ENCODE peak calls at places on chromosomes 3 and 15, in six cellular contexts. One of them, this sample, is unnamed.
A peak's percentile ranks its signal among the peaks of the same experiment; 100 is the strongest.

GRCh38 chr3:173774275-173774674 is 376.7 kb downstream of the NLGN1 start:
- DNase-seq in body of pancreas: no peak
- DNase-seq in neural progenitor cell: no peak
- DNase-seq in mesenchymal stem cell: no peak
- DNase-seq in GM06990: no peak
- DNase-seq in Peyer's patch: no peak
- DNase-seq in this sample: no peak

GRCh38 chr15:59539799-59540198 is 71.8 kb upstream of the GCNT3 start:
- DNase-seq in body of pancreas: no peak
- DNase-seq in neural progenitor cell: no peak
- DNase-seq in mesenchymal stem cell: no peak
- DNase-seq in GM06990: no peak
- DNase-seq in Peyer's patch: peak; percentile 61
- DNase-seq in this sample: no peak

GRCh38 chr15:80573614-80574013 is 121.5 kb upstream of the ABHD17C start:
- DNase-seq in body of pancreas: no peak
- DNase-seq in neural progenitor cell: no peak
- DNase-seq in mesenchymal stem cell: no peak
- DNase-seq in GM06990: no peak
- DNase-seq in Peyer's patch: no peak
- DNase-seq in this sample: no peak

GRCh38 chr3:27545061-27545460 is 60.9 kb upstream of the SLC4A7 start:
- DNase-seq in body of pancreas: no peak
- DNase-seq in neural progenitor cell: no peak
- DNase-seq in mesenchymal stem cell: no peak
- DNase-seq in GM06990: no peak
- DNase-seq in Peyer's patch: no peak
- DNase-seq in this sample: no peak

GRCh38 chr3:38582316-38582715 is 67.2 kb downstream of the SCN5A start:
- DNase-seq in body of pancreas: no peak
- DNase-seq in neural progenitor cell: no peak
- DNase-seq in mesenchymal stem cell: no peak
- DNase-seq in GM06990: no peak
- DNase-seq in Peyer's patch: peak; percentile 14
- DNase-seq in this sample: no peak

GRCh38 chr15:31245756-31246155 is 80.9 kb upstream of the KLF13 start:
- DNase-seq in body of pancreas: no peak
- DNase-seq in neural progenitor cell: no peak
- DNase-seq in mesenchymal stem cell: no peak
- DNase-seq in GM06990: no peak
- DNase-seq in Peyer's patch: no peak
- DNase-seq in this sample: no peak

GRCh38 chr3:154780263-154780662 is 299.9 kb upstream of the MME start:
- DNase-seq in body of pancreas: no peak
- DNase-seq in neural progenitor cell: peak; percentile 33
- DNase-seq in mesenchymal stem cell: no peak
- DNase-seq in GM06990: no peak
- DNase-seq in Peyer's patch: no peak
- DNase-seq in this sample: no peak

GRCh38 chr3:40800343-40800742 is 275.6 kb downstream of the ZNF621 start:
- DNase-seq in body of pancreas: peak; percentile 21
- DNase-seq in neural progenitor cell: peak; percentile 32
- DNase-seq in mesenchymal stem cell: peak; percentile 89
- DNase-seq in GM06990: no peak
- DNase-seq in Peyer's patch: peak; percentile 50
- DNase-seq in this sample: peak; percentile 16

GRCh38 chr15:100968043-100968966 is 49.1 kb downstream of the LRRK1 start:
- DNase-seq in body of pancreas: no peak
- DNase-seq in neural progenitor cell: no peak
- DNase-seq in mesenchymal stem cell: peak; percentile 32
- DNase-seq in GM06990: no peak
- DNase-seq in Peyer's patch: no peak
- DNase-seq in this sample: no peak

GRCh38 chr15:85788796-85789495 is 5.8 kb downstream of the KLHL25 start:
- DNase-seq in body of pancreas: peak; percentile 67
- DNase-seq in neural progenitor cell: no peak
- DNase-seq in mesenchymal stem cell: no peak
- DNase-seq in GM06990: no peak
- DNase-seq in Peyer's patch: peak; percentile 72
- DNase-seq in this sample: no peak

GRCh38 chr3:113898892-113899291 is 48.9 kb upstream of the ZDHHC23 start:
- DNase-seq in body of pancreas: no peak
- DNase-seq in neural progenitor cell: no peak
- DNase-seq in mesenchymal stem cell: peak; percentile 48
- DNase-seq in GM06990: no peak
- DNase-seq in Peyer's patch: no peak
- DNase-seq in this sample: peak; percentile 47

GRCh38 chr3:194327030-194327413 is 24.1 kb downstream of the CPN2 start:
- DNase-seq in body of pancreas: no peak
- DNase-seq in neural progenitor cell: no peak
- DNase-seq in mesenchymal stem cell: no peak
- DNase-seq in GM06990: no peak
- DNase-seq in Peyer's patch: no peak
- DNase-seq in this sample: no peak

GRCh38 chr3:29099775-29100174 is 181.1 kb upstream of the RBMS3 start:
- DNase-seq in body of pancreas: no peak
- DNase-seq in neural progenitor cell: no peak
- DNase-seq in mesenchymal stem cell: peak; percentile 6
- DNase-seq in GM06990: no peak
- DNase-seq in Peyer's patch: no peak
- DNase-seq in this sample: no peak

GRCh38 chr3:52401021-52401420 is 43.9 kb downstream of the SEMA3G start:
- DNase-seq in body of pancreas: no peak
- DNase-seq in neural progenitor cell: no peak
- DNase-seq in mesenchymal stem cell: no peak
- DNase-seq in GM06990: no peak
- DNase-seq in Peyer's patch: no peak
- DNase-seq in this sample: no peak

GRCh38 chr3:146313411-146314111 is 62.7 kb upstream of the PLSCR4 start:
- DNase-seq in body of pancreas: no peak
- DNase-seq in neural progenitor cell: no peak
- DNase-seq in mesenchymal stem cell: peak; percentile 52
- DNase-seq in GM06990: no peak
- DNase-seq in Peyer's patch: no peak
- DNase-seq in this sample: peak; percentile 64

GRCh38 chr15:68348601-68349000 is 71.1 kb downstream of the FEM1B start:
- DNase-seq in body of pancreas: no peak
- DNase-seq in neural progenitor cell: no peak
- DNase-seq in mesenchymal stem cell: no peak
- DNase-seq in GM06990: no peak
- DNase-seq in Peyer's patch: no peak
- DNase-seq in this sample: no peak

GRCh38 chr15:80778964-80779657 is at the start of gene CEMIP:
- DNase-seq in body of pancreas: peak; percentile 80
- DNase-seq in neural progenitor cell: peak; percentile 92
- DNase-seq in mesenchymal stem cell: peak; percentile 73
- DNase-seq in GM06990: peak; percentile 66
- DNase-seq in Peyer's patch: peak; percentile 79
- DNase-seq in this sample: no peak

GRCh38 chr15:67914537-67915373 is 74.9 kb upstream of the RNU6-1 start:
- DNase-seq in body of pancreas: peak; percentile 69
- DNase-seq in neural progenitor cell: peak; percentile 71
- DNase-seq in mesenchymal stem cell: peak; percentile 66
- DNase-seq in GM06990: no peak
- DNase-seq in Peyer's patch: peak; percentile 53
- DNase-seq in this sample: no peak

GRCh38 chr15:55494927-55495326 is 13.1 kb downstream of the DNAAF4 start:
- DNase-seq in body of pancreas: no peak
- DNase-seq in neural progenitor cell: no peak
- DNase-seq in mesenchymal stem cell: no peak
- DNase-seq in GM06990: no peak
- DNase-seq in Peyer's patch: no peak
- DNase-seq in this sample: no peak

GRCh38 chr3:13078158-13078905 is 5.1 kb upstream of the IQSEC1 start:
- DNase-seq in body of pancreas: peak; percentile 79
- DNase-seq in neural progenitor cell: no peak
- DNase-seq in mesenchymal stem cell: no peak
- DNase-seq in GM06990: no peak
- DNase-seq in Peyer's patch: no peak
- DNase-seq in this sample: no peak

GRCh38 chr3:64445318-64446300 is 220.3 kb upstream of the PRICKLE2 start:
- DNase-seq in body of pancreas: peak; percentile 63
- DNase-seq in neural progenitor cell: peak; percentile 85
- DNase-seq in mesenchymal stem cell: peak; percentile 64
- DNase-seq in GM06990: peak; percentile 39
- DNase-seq in Peyer's patch: no peak
- DNase-seq in this sample: no peak

DNA sequence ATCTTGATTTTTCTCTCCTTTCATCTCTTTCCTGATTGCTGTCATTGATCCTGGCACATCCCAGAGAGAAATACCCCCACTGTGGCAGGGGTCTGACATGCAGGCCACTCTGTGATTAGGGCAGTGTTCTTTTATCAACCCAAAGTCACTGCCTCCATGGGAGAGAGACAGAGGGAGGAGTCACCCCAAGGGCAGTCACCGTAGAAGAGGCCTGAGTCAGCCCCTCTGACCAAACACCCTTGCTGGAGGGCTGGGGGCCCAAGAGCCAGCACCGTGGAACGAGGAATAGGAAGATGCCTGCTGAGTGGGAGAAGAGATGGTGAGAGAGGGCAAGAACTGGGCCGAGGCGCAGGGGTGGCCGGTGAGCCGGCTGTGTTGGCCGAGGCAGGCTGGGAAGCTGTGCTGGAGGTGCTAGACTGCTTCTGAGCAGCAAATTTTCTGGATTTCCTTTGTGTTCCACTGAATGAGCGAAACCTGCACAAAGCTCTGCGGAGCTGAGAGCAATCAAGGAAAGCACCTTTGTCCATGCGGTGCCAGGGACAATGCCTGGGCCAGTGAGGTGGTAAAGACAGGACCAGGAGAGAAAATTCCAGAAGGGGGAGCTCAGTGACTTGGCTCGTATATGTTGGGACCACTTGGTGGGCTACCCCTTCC is 103.8 kb downstream of the ADCY5 start:
- DNase-seq in body of pancreas: no peak
- DNase-seq in neural progenitor cell: peak; percentile 21
- DNase-seq in mesenchymal stem cell: peak; percentile 10
- DNase-seq in GM06990: no peak
- DNase-seq in Peyer's patch: no peak
- DNase-seq in this sample: no peak
- H3K27me3 ChIP-seq in body of pancreas: no peaks in the 10 kb centered on the region
- H3K27me3 ChIP-seq in neural progenitor cell: no peaks in the 10 kb centered on the region
- H3K27me3 ChIP-seq in mesenchymal stem cell: peaks cover 87% of the 10 kb centered on the region
- H3K27me3 ChIP-seq in GM06990: peaks cover 2% of the 10 kb centered on the region
- H3K27me3 ChIP-seq in Peyer's patch: no peaks in the 10 kb centered on the region
- H3K27me3 ChIP-seq in this sample: peaks cover 22% of the 10 kb centered on the region

GRCh38 chr3:197293605-197294237 is 4.7 kb downstream of the DLG1 start:
- DNase-seq in body of pancreas: no peak
- DNase-seq in neural progenitor cell: no peak
- DNase-seq in mesenchymal stem cell: no peak
- DNase-seq in GM06990: no peak
- DNase-seq in Peyer's patch: no peak
- DNase-seq in this sample: no peak
- H3K4me3 ChIP-seq in body of pancreas: no peak overlapping the region
- H3K4me3 ChIP-seq in neural progenitor cell: no peak overlapping the region
- H3K4me3 ChIP-seq in mesenchymal stem cell: no peak overlapping the region
- H3K4me3 ChIP-seq in GM06990: no peak overlapping the region
- H3K4me3 ChIP-seq in Peyer's patch: no peak overlapping the region
- H3K4me3 ChIP-seq in this sample: no peak overlapping the region

DNA sequence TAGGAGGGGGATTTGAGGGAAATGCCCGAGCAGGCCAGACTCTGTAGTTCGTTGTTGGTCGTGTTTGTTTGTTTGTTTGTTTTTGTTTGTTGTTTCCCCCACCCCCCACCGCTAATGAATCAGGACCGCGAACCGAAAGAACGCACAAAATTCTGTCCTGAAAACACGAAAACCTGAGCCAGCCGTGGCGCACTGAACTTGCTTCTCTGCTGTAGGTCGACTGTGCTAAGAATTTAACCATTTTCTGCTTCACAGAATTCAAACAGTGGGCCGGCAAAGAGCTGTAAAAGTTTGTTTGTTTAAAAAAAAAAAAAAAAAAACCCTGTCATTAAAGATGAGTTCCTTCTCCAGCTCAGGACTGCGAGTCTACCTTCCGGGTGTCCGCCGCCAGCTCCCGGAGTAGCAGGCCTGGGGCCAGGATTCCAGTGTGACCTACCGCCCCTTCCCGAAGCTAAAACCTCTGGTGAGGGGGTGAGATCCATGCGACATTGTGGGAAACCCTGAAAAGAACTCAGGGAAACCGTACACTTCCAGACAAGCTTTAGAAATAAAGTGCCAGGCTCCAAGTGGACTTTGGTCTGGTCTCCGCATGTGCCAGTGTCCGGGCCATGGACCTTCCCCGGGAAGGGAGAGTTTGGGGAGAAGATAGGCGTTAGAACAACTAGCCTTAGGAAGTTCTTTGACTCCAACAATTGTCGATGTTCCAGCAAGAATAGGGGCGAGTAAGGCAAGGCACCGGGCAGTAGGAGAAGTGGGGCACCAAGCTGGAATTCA is 12.0 kb downstream of the ZIC4 start:
- DNase-seq in body of pancreas: no peak
- DNase-seq in neural progenitor cell: peak; percentile 64
- DNase-seq in mesenchymal stem cell: no peak
- DNase-seq in GM06990: no peak
- DNase-seq in Peyer's patch: no peak
- DNase-seq in this sample: no peak
- H3K27me3 ChIP-seq in body of pancreas: peaks cover 79% of the 10 kb centered on the region
- H3K27me3 ChIP-seq in neural progenitor cell: peaks cover 100% of the 10 kb centered on the region
- H3K27me3 ChIP-seq in mesenchymal stem cell: peaks cover 99% of the 10 kb centered on the region
- H3K27me3 ChIP-seq in GM06990: no peaks in the 10 kb centered on the region
- H3K27me3 ChIP-seq in Peyer's patch: peaks cover 71% of the 10 kb centered on the region
- H3K27me3 ChIP-seq in this sample: peaks cover 15% of the 10 kb centered on the region

GRCh38 chr15:48643776-48644497 is 1.6 kb downstream of the FBN1 start:
- DNase-seq in body of pancreas: no peak
- DNase-seq in neural progenitor cell: peak; percentile 30
- DNase-seq in mesenchymal stem cell: peak; percentile 46
- DNase-seq in GM06990: no peak
- DNase-seq in Peyer's patch: no peak
- DNase-seq in this sample: no peak
- H3K4me3 ChIP-seq in body of pancreas: no peak overlapping the region
- H3K4me3 ChIP-seq in neural progenitor cell: peak overlapping the region; percentile 63
- H3K4me3 ChIP-seq in mesenchymal stem cell: peak overlapping the region; percentile 98
- H3K4me3 ChIP-seq in GM06990: peak overlapping the region; percentile 85
- H3K4me3 ChIP-seq in Peyer's patch: peak overlapping the region; percentile 47
- H3K4me3 ChIP-seq in this sample: peak overlapping the region; percentile 66

This sample was measured in BJ.